ENCODE peak calls at places on chromosome 5, in ten cellular contexts. Z, C, V, I, X, F, U, N, J and L are unnamed samples.

GRCh38 chr5:154520861-154521453 is 42.9 kb upstream of the HAND1 start:
- DNase-seq in Z (no peak), C (no peak), V (no peak), I (peak), X (peak), F (no peak), U (peak), N (no peak), J (peak), L (no peak)

GRCh38 chr5:107668154-107668932 is 2.4 kb downstream of the EFNA5 start:
- DNase-seq in Z (no peak), C (no peak), V (no peak), I (no peak), X (no peak), F (no peak), U (peak), N (no peak), J (no peak), L (no peak)

GRCh38 chr5:139435676-139436075 is 3.6 kb downstream of the DNAJC18 start:
- DNase-seq in Z (no peak), C (no peak), V (no peak), I (no peak), X (no peak), F (no peak), U (no peak), N (no peak), J (no peak), L (no peak)

GRCh38 chr5:172972557-172972956 is 11.0 kb upstream of the ATP6V0E1 start:
- DNase-seq in Z (no peak), C (no peak), V (no peak), I (no peak), X (no peak), F (no peak), U (no peak), N (no peak), J (no peak), L (no peak)

GRCh38 chr5:15321771-15322170 is 178.2 kb upstream of the FBXL7 start:
- DNase-seq in Z (no peak), C (no peak), V (no peak), I (no peak), X (no peak), F (no peak), U (peak), N (no peak), J (no peak), L (no peak)

GRCh38 chr5:22567983-22568382 is 285.2 kb downstream of the CDH12 start:
- DNase-seq in Z (no peak), C (no peak), V (no peak), I (no peak), X (no peak), F (no peak), U (no peak), N (no peak), J (no peak), L (no peak)

GRCh38 chr5:41154491-41154890 is 58.8 kb downstream of the C6 start:
- DNase-seq in Z (no peak), C (no peak), V (no peak), I (no peak), X (no peak), F (no peak), U (no peak), N (no peak), J (no peak), L (no peak)

GRCh38 chr5:116442095-116442534 is 132.5 kb downstream of the SEMA6A start:
- DNase-seq in Z (peak), C (peak), V (no peak), I (peak), X (peak), F (no peak), U (peak), N (peak), J (peak), L (no peak)

GRCh38 chr5:97528941-97529340 is 345.9 kb upstream of the RIOK2 start:
- DNase-seq in Z (peak), C (no peak), V (no peak), I (no peak), X (peak), F (no peak), U (no peak), N (peak), J (no peak), L (no peak)

GRCh38 chr5:147240266-147240985 is 5.6 kb downstream of the STK32A start:
- DNase-seq in Z (no peak), C (no peak), V (no peak), I (no peak), X (no peak), F (no peak), U (no peak), N (no peak), J (no peak), L (no peak)

GRCh38 chr5:154993461-154993860 is 20.1 kb upstream of the KIF4B start:
- DNase-seq in Z (no peak), C (no peak), V (no peak), I (no peak), X (no peak), F (no peak), U (no peak), N (no peak), J (no peak), L (no peak)

GRCh38 chr5:142976861-142977260 is 206.7 kb downstream of the ARHGAP26 start:
- DNase-seq in Z (no peak), C (no peak), V (no peak), I (peak), X (no peak), F (no peak), U (no peak), N (no peak), J (no peak), L (no peak)

GRCh38 chr5:129639331-129639730 is 108.6 kb upstream of the MINAR2 start:
- DNase-seq in Z (no peak), C (no peak), V (no peak), I (no peak), X (no peak), F (no peak), U (no peak), N (no peak), J (no peak), L (no peak)

GRCh38 chr5:67052034-67052433 is 144.6 kb downstream of the CD180 start:
- DNase-seq in Z (no peak), C (no peak), V (no peak), I (no peak), X (peak), F (no peak), U (no peak), N (no peak), J (no peak), L (no peak)